ENCODE peak calls at places on chromosome 11, in five cellular contexts. Z, J, Y, T and N are unnamed samples.

GRCh38 chr11:128692750-128693578 is 908 bp upstream of the FLI1 start:
- DNase-seq in Z (no peak), J (no peak), Y (no peak), T (peak), N (no peak)

GRCh38 chr11:72684236-72684912 is 10.2 kb upstream of the PDE2A start:
- DNase-seq in Z (peak), J (peak), Y (peak), T (peak), N (peak)

GRCh38 chr11:415640-416041 is 842 bp upstream of the SIGIRR start:
- DNase-seq in Z (no peak), J (no peak), Y (no peak), T (peak), N (no peak)

GRCh38 chr11:121426476-121427454 is 25.3 kb upstream of the SORL1 start:
- DNase-seq in Z (peak), J (peak), Y (no peak), T (peak), N (no peak)

GRCh38 chr11:126307706-126308105 is 3.8 kb downstream of the DCPS start:
- DNase-seq in Z (peak), J (no peak), Y (peak), T (peak), N (peak)

GRCh38 chr11:45371251-45371749 is 85.2 kb upstream of the SYT13 start:
- DNase-seq in Z (peak), J (peak), Y (peak), T (peak), N (peak)

GRCh38 chr11:61195710-61196109 is 7.6 kb upstream of the PGA3 start:
- DNase-seq in Z (no peak), J (no peak), Y (no peak), T (no peak), N (no peak)

GRCh38 chr11:16474659-16475058 is 118.3 kb upstream of the SOX6 start:
- DNase-seq in Z (no peak), J (no peak), Y (no peak), T (no peak), N (no peak)

GRCh38 chr11:15821471-15821870 is 534.9 kb downstream of the SOX6 start:
- DNase-seq in Z (no peak), J (no peak), Y (no peak), T (no peak), N (no peak)

GRCh38 chr11:3050386-3051325 is 6.6 kb downstream of the CARS1 start:
- DNase-seq in Z (no peak), J (no peak), Y (no peak), T (no peak), N (no peak)

GRCh38 chr11:70176940-70177689 is 26.0 kb upstream of the FADD start:
- DNase-seq in Z (peak), J (peak), Y (peak), T (peak), N (no peak)

GRCh38 chr11:19617830-19618523 is 94.7 kb upstream of the NAV2 start:
- DNase-seq in Z (no peak), J (no peak), Y (no peak), T (no peak), N (no peak)

GRCh38 chr11:46513934-46514342 is 79.9 kb downstream of the AMBRA1 start:
- DNase-seq in Z (no peak), J (no peak), Y (no peak), T (no peak), N (peak)

GRCh38 chr11:7787239-7787638 is 9.5 kb downstream of the OR5P2 start:
- DNase-seq in Z (no peak), J (no peak), Y (no peak), T (no peak), N (no peak)

GRCh38 chr11:134939905-134940304 is 527.9 kb upstream of the B3GAT1 start:
- DNase-seq in Z (peak), J (no peak), Y (peak), T (no peak), N (no peak)

GRCh38 chr11:112582366-112582765 is 321.7 kb upstream of the PLET1 start:
- DNase-seq in Z (no peak), J (no peak), Y (no peak), T (no peak), N (no peak)

GRCh38 chr11:106415510-106415909 is 338.0 kb downstream of the AASDHPPT start:
- DNase-seq in Z (no peak), J (no peak), Y (peak), T (no peak), N (no peak)

GRCh38 chr11:4611986-4612385 is 4.0 kb upstream of the TRIM68 start:
- DNase-seq in Z (no peak), J (no peak), Y (no peak), T (no peak), N (no peak)

GRCh38 chr11:120281161-120281795 is 41.3 kb downstream of the POU2F3 start:
- DNase-seq in Z (peak), J (no peak), Y (no peak), T (no peak), N (no peak)

GRCh38 chr11:12179019-12179418 is 68.6 kb downstream of the MICAL2 start:
- DNase-seq in Z (no peak), J (no peak), Y (no peak), T (peak), N (no peak)

DNA sequence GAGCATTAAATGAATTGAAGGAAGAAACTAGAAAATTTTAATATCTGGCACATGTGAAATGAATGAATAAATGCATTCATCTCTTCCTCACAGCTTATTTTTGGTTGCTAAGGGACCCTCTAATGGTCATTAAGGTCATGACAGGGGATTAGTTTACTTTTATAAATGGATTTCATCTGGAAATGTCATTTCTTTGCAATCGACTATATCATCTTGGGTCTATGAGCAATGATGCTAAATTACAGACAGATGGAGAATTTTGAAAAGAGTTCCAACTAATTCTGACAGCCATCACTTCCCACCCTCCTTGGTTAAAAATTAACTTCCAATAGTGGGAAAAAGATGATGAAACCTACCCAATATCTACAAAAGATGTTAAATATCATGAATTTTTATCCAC is 98.0 kb downstream of the KIF18A start:
- DNase-seq in Z (no peak), J (no peak), Y (no peak), T (no peak), N (no peak)
- TF ChIP-seq JUN in Z (no peak), J (no peak), Y (no peak), T (no peak), N (no peak)

GRCh38 chr11:57387284-57388030 is 3.0 kb downstream of the PRG2 start:
- DNase-seq in Z (peak), J (no peak), Y (no peak), T (no peak), N (peak)
- TF ChIP-seq POLR2A in Z (no peak), J (no peak), Y (no peak), T (no peak), N (no peak)

DNA sequence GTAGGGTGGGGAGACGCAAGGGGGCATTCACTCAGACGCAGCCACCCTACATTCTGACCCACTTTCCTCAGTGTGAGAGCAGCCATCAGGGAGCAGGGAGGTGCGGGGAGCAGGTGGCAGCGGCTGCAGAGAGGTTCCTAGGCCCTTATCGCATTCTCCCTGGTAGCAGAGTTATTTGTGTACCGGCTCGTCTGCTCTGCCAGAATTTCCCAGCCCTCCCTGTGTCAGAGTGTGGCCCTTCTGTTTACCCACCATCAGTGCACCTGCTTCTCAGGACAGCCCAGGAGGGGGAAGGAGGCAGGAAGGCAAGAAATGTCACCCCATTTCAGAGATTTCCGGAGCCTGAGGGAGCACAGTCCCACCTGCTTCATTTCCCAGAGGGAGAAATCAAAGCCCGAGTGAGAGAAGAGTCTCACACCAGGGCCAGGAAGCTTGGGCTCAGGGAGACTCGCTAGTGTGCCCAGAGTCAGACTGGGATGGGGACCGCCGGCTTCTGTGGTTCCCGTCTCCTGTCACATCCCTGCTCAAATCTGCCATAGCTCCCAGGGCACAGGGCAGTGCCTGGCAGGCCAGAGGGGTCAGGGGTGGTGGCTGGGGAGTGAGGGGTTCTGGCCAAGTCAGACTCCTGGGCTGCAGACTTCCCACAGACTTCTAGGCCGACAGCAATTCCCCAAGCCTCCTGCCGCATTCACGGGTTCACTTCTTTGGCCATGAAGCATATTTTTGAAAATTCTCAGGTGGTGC is 49.7 kb downstream of the ARRB1 start:
- DNase-seq in Z (no peak), J (no peak), Y (no peak), T (no peak), N (peak)
- TF ChIP-seq JUN in Z (no peak), J (no peak), Y (no peak), T (no peak), N (no peak)

DNA sequence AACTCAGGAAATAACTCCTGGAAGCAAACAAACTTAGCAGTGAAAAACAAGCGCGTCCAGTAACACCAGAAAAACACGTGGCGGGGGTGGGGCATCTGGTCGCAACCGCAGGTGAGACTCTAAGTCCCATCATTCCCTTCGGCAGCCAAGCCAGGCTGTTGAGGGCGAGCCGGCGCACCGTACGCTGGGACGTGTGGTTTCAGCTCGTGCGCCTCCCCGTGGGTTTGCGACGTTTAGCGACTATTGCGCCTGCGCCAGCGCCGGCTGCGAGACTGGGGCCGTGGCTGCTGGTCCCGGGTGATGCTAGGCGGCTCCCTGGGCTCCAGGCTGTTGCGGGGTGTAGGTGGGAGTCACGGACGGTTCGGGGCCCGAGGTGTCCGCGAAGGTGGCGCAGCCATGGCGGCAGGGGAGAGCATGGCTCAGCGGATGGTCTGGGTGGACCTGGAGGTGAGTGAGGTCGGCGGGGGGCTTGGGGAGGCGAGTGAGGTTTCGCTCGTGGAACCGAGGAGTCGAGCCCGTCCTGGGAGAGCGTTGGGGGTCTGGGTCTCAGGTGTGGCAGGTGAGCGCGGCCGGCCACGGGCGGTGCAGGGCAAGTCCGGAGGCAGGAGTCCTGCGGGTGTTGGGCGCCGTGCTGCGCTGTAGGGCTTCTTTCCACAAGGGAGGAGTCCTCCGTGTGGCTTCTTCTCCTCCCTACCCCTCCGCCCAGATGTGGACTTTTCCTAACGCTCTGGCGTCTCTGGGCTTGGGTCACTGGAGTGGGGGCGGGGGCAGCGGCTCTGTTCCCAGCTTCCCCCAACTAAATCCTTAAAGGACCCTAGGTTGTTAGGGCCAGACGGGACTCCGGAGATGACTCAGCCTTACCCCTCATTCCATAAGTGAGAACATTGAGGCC is at the start of gene REXO2:
- DNase-seq in Z (peak), J (peak), Y (peak), T (peak), N (peak)
- TF ChIP-seq POLR2A in Z (peak), J (peak), Y (peak), T (peak), N (peak)

GRCh38 chr11:101612481-101612880 is 28.7 kb upstream of the TRPC6 start:
- DNase-seq in Z (no peak), J (no peak), Y (no peak), T (no peak), N (no peak)
- TF ChIP-seq JUN in Z (no peak), J (no peak), Y (no peak), T (no peak), N (no peak)

GRCh38 chr11:65499713-65500261 is 942 bp downstream of the MALAT1 start:
- DNase-seq in Z (no peak), J (no peak), Y (no peak), T (no peak), N (no peak)

GRCh38 chr11:65498977-65499712 is at the start of gene MALAT1:
- DNase-seq in Z (peak), J (no peak), Y (peak), T (peak), N (peak)

GRCh38 chr11:65498727-65498976 is 193 bp upstream of the MALAT1 start:
- DNase-seq in Z (no peak), J (no peak), Y (no peak), T (no peak), N (no peak)

GRCh38 chr11:65497141-65498041 is 1.5 kb upstream of the MALAT1 start:
- DNase-seq in Z (peak), J (peak), Y (peak), T (peak), N (peak)

GRCh38 chr11:65498042-65498726 is 661 bp upstream of the MALAT1 start:
- DNase-seq in Z (peak), J (no peak), Y (no peak), T (peak), N (no peak)
- TF ChIP-seq POLR2A in Z (peak), J (peak), Y (no peak), T (peak), N (no peak)

GRCh38 chr11:104830080-104830479 is 68.2 kb downstream of the CASP12 start:
- DNase-seq in Z (no peak), J (no peak), Y (no peak), T (no peak), N (peak)
- TF ChIP-seq JUN in Z (no peak), J (no peak), Y (no peak), T (no peak), N (no peak)

GRCh38 chr11:75802913-75803820 is 11.8 kb upstream of the UVRAG start:
- DNase-seq in Z (peak), J (peak), Y (peak), T (peak), N (peak)

GRCh38 chr11:75800728-75801361 is 14.2 kb upstream of the UVRAG start:
- DNase-seq in Z (no peak), J (no peak), Y (no peak), T (no peak), N (no peak)

GRCh38 chr11:75800136-75800675 is 14.8 kb upstream of the UVRAG start:
- DNase-seq in Z (no peak), J (no peak), Y (no peak), T (no peak), N (no peak)

GRCh38 chr11:75801362-75802021 is 13.5 kb upstream of the UVRAG start:
- DNase-seq in Z (no peak), J (no peak), Y (no peak), T (no peak), N (no peak)

GRCh38 chr11:75802022-75802912 is 12.7 kb upstream of the UVRAG start:
- DNase-seq in Z (no peak), J (no peak), Y (no peak), T (no peak), N (no peak)
- TF ChIP-seq POLR2A in Z (no peak), J (no peak), Y (no peak), T (no peak), N (no peak)